ENCODE peak calls at places on chromosomes 6 and 20, in six cellular contexts. O, T, D, E, J and P are unnamed samples.

GRCh38 chr6:20661721-20662120 is 127.5 kb downstream of the CDKAL1 start:
- DNase-seq in O (no peak), T (no peak), D (no peak), E (no peak), J (peak), P (no peak)

GRCh38 chr20:16434087-16434664 is 139.1 kb downstream of the KIF16B start:
- DNase-seq in O (peak), T (peak), D (peak), E (peak), J (peak), P (no peak)

GRCh38 chr20:48166082-48166835 is 381.0 kb upstream of the SULF2 start:
- DNase-seq in O (no peak), T (no peak), D (no peak), E (no peak), J (no peak), P (no peak)

GRCh38 chr6:116564296-116564695 is 7.0 kb upstream of the RWDD1 start:
- DNase-seq in O (no peak), T (no peak), D (no peak), E (no peak), J (no peak), P (no peak)

GRCh38 chr6:169906004-169906740 is 154.8 kb downstream of the ERMARD start:
- DNase-seq in O (no peak), T (no peak), D (no peak), E (no peak), J (no peak), P (no peak)

GRCh38 chr20:62359491-62360121 is 7.5 kb downstream of the LAMA5 start:
- DNase-seq in O (no peak), T (no peak), D (no peak), E (no peak), J (peak), P (peak)

GRCh38 chr6:40923326-40923725 is 115.7 kb downstream of the UNC5CL start:
- DNase-seq in O (no peak), T (no peak), D (no peak), E (no peak), J (no peak), P (no peak)

GRCh38 chr6:384898-385297 is 6.7 kb upstream of the IRF4 start:
- DNase-seq in O (no peak), T (no peak), D (no peak), E (no peak), J (no peak), P (no peak)

GRCh38 chr6:33812669-33813068 is 8.9 kb upstream of the MLN start:
- DNase-seq in O (peak), T (no peak), D (peak), E (peak), J (peak), P (peak)

GRCh38 chr6:33317418-33317667 is 201 bp downstream of the ZBTB22 start:
- DNase-seq in O (peak), T (no peak), D (no peak), E (no peak), J (no peak), P (no peak)

GRCh38 chr6:111802720-111803119 is 70.5 kb downstream of the FYN start:
- DNase-seq in O (no peak), T (no peak), D (no peak), E (no peak), J (no peak), P (no peak)